ENCODE peak calls at places on chromosomes 4 and X, in eight cellular contexts. One of them, this sample, is unnamed.

GRCh38 chr4:145168578-145169187 is 11.7 kb downstream of the OTUD4 start:
- DNase-seq in IMR-90: no peak
- DNase-seq in breast epithelium: no peak
- DNase-seq in uterus: no peak
- DNase-seq in lower leg skin: no peak
- DNase-seq in adrenal gland: no peak
- DNase-seq in body of pancreas: no peak
- DNase-seq in Peyer's patch: no peak
- DNase-seq in this sample: no peak

GRCh38 chrX:10011991-10012390 is 44.8 kb downstream of the CLDN34 start:
- DNase-seq in IMR-90: no peak
- DNase-seq in breast epithelium: no peak
- DNase-seq in uterus: no peak
- DNase-seq in lower leg skin: peak
- DNase-seq in adrenal gland: no peak
- DNase-seq in body of pancreas: no peak
- DNase-seq in Peyer's patch: no peak
- DNase-seq in this sample: peak

GRCh38 chr4:148026022-148026421 is 294.1 kb downstream of the ARHGAP10 start:
- DNase-seq in IMR-90: peak
- DNase-seq in breast epithelium: no peak
- DNase-seq in uterus: no peak
- DNase-seq in lower leg skin: no peak
- DNase-seq in adrenal gland: no peak
- DNase-seq in body of pancreas: no peak
- DNase-seq in Peyer's patch: no peak
- DNase-seq in this sample: no peak

GRCh38 chr4:167234388-167234881 is at the start of gene SPOCK3:
- DNase-seq in IMR-90: no peak
- DNase-seq in breast epithelium: peak
- DNase-seq in uterus: no peak
- DNase-seq in lower leg skin: no peak
- DNase-seq in adrenal gland: no peak
- DNase-seq in body of pancreas: peak
- DNase-seq in Peyer's patch: no peak
- DNase-seq in this sample: no peak

GRCh38 chrX:13126785-13127184 is 82.4 kb upstream of the FAM9C start:
- DNase-seq in IMR-90: no peak
- DNase-seq in breast epithelium: no peak
- DNase-seq in uterus: no peak
- DNase-seq in lower leg skin: no peak
- DNase-seq in adrenal gland: no peak
- DNase-seq in body of pancreas: no peak
- DNase-seq in Peyer's patch: no peak
- DNase-seq in this sample: no peak

GRCh38 chrX:9611436-9612145 is 146.7 kb downstream of the TBL1X start:
- DNase-seq in IMR-90: no peak
- DNase-seq in breast epithelium: no peak
- DNase-seq in uterus: no peak
- DNase-seq in lower leg skin: no peak
- DNase-seq in adrenal gland: no peak
- DNase-seq in body of pancreas: no peak
- DNase-seq in Peyer's patch: no peak
- DNase-seq in this sample: no peak

GRCh38 chr4:20127626-20128025 is 124.1 kb upstream of the SLIT2 start:
- DNase-seq in IMR-90: peak
- DNase-seq in breast epithelium: no peak
- DNase-seq in uterus: no peak
- DNase-seq in lower leg skin: no peak
- DNase-seq in adrenal gland: no peak
- DNase-seq in body of pancreas: no peak
- DNase-seq in Peyer's patch: no peak
- DNase-seq in this sample: no peak

GRCh38 chr4:74624351-74625151 is 169.8 kb downstream of the BTC start:
- DNase-seq in IMR-90: peak
- DNase-seq in breast epithelium: no peak
- DNase-seq in uterus: no peak
- DNase-seq in lower leg skin: no peak
- DNase-seq in adrenal gland: no peak
- DNase-seq in body of pancreas: no peak
- DNase-seq in Peyer's patch: no peak
- DNase-seq in this sample: peak

GRCh38 chr4:76250962-76251361 is 559 bp upstream of the FAM47E start:
- DNase-seq in IMR-90: no peak
- DNase-seq in breast epithelium: no peak
- DNase-seq in uterus: no peak
- DNase-seq in lower leg skin: no peak
- DNase-seq in adrenal gland: no peak
- DNase-seq in body of pancreas: peak
- DNase-seq in Peyer's patch: no peak
- DNase-seq in this sample: no peak

GRCh38 chr4:91754716-91755115 is 549.0 kb upstream of the GRID2 start:
- DNase-seq in IMR-90: no peak
- DNase-seq in breast epithelium: no peak
- DNase-seq in uterus: no peak
- DNase-seq in lower leg skin: no peak
- DNase-seq in adrenal gland: no peak
- DNase-seq in body of pancreas: no peak
- DNase-seq in Peyer's patch: no peak
- DNase-seq in this sample: no peak

GRCh38 chrX:45751156-45751555 is 550.5 kb upstream of the DIPK2B start:
- DNase-seq in IMR-90: no peak
- DNase-seq in breast epithelium: no peak
- DNase-seq in uterus: no peak
- DNase-seq in lower leg skin: no peak
- DNase-seq in adrenal gland: no peak
- DNase-seq in body of pancreas: no peak
- DNase-seq in Peyer's patch: no peak
- DNase-seq in this sample: no peak

GRCh38 chrX:56397636-56398035 is 165.5 kb downstream of the KLF8 start:
- DNase-seq in IMR-90: no peak
- DNase-seq in breast epithelium: no peak
- DNase-seq in uterus: no peak
- DNase-seq in lower leg skin: no peak
- DNase-seq in adrenal gland: no peak
- DNase-seq in body of pancreas: no peak
- DNase-seq in Peyer's patch: no peak
- DNase-seq in this sample: no peak

GRCh38 chrX:100748133-100748532 is 16.2 kb upstream of the SYTL4 start:
- DNase-seq in IMR-90: no peak
- DNase-seq in breast epithelium: no peak
- DNase-seq in uterus: no peak
- DNase-seq in lower leg skin: no peak
- DNase-seq in adrenal gland: no peak
- DNase-seq in body of pancreas: no peak
- DNase-seq in Peyer's patch: no peak
- DNase-seq in this sample: peak

GRCh38 chrX:78652971-78653822 is 5.9 kb downstream of the RTL3 start:
- DNase-seq in IMR-90: peak
- DNase-seq in breast epithelium: no peak
- DNase-seq in uterus: no peak
- DNase-seq in lower leg skin: no peak
- DNase-seq in adrenal gland: no peak
- DNase-seq in body of pancreas: no peak
- DNase-seq in Peyer's patch: no peak
- DNase-seq in this sample: peak

GRCh38 chr4:81136161-81136910 is 78.7 kb downstream of the PRKG2 start:
- DNase-seq in IMR-90: peak
- DNase-seq in breast epithelium: no peak
- DNase-seq in uterus: peak
- DNase-seq in lower leg skin: no peak
- DNase-seq in adrenal gland: peak
- DNase-seq in body of pancreas: no peak
- DNase-seq in Peyer's patch: no peak
- DNase-seq in this sample: no peak

GRCh38 chr4:149835280-149835679 is 19.6 kb upstream of the IQCM start:
- DNase-seq in IMR-90: no peak
- DNase-seq in breast epithelium: no peak
- DNase-seq in uterus: no peak
- DNase-seq in lower leg skin: no peak
- DNase-seq in adrenal gland: no peak
- DNase-seq in body of pancreas: no peak
- DNase-seq in Peyer's patch: no peak
- DNase-seq in this sample: no peak

GRCh38 chr4:16794816-16795445 is 103.5 kb downstream of the LDB2 start:
- DNase-seq in IMR-90: peak
- DNase-seq in breast epithelium: no peak
- DNase-seq in uterus: peak
- DNase-seq in lower leg skin: no peak
- DNase-seq in adrenal gland: peak
- DNase-seq in body of pancreas: peak
- DNase-seq in Peyer's patch: no peak
- DNase-seq in this sample: peak

GRCh38 chr4:128123036-128123435 is 61.9 kb downstream of the LARP1B start:
- DNase-seq in IMR-90: no peak
- DNase-seq in breast epithelium: no peak
- DNase-seq in uterus: no peak
- DNase-seq in lower leg skin: no peak
- DNase-seq in adrenal gland: no peak
- DNase-seq in body of pancreas: no peak
- DNase-seq in Peyer's patch: no peak
- DNase-seq in this sample: no peak

DNA sequence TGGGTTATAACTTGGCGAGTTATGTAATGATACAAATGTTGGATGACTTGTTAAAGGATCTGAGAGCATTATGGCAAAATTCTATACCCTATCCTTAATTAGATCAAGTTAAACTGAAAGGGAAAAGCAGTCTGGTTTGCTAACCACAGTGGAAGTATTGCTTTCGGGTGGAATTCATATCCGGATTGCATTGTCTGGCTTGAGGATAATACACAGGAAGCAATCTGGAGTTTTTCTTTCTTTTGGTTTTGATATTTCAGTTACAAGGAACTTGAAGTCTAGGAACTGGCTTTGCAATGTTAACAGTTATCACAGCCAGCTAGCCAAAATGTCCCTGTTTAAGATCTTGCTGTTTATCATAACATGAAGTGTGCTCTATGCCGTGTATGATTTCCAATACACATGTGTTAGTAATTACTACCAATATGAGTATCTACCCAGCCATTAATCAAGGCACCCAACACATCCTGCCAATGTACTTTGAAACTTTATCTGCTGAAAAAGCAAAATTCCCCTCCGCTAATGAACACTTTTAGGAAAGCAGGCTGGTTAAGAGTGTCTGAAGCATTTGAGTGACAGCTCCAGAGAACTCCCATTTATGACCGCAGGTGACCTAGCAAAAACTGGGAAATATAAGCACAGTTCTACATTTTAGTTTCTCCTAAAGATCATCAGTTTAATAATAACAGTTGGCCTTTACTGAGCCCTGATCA is 146.4 kb downstream of the PALLD start:
- DNase-seq in IMR-90: no peak
- DNase-seq in breast epithelium: no peak
- DNase-seq in uterus: no peak
- DNase-seq in lower leg skin: no peak
- DNase-seq in adrenal gland: no peak
- DNase-seq in body of pancreas: no peak
- DNase-seq in Peyer's patch: no peak
- DNase-seq in this sample: no peak
- TF ChIP-seq POLR2A in IMR-90: no peak
- TF ChIP-seq POLR2A in breast epithelium: no peak
- TF ChIP-seq POLR2A in uterus: no peak
- TF ChIP-seq POLR2A in lower leg skin: no peak
- TF ChIP-seq POLR2A in adrenal gland: no peak
- TF ChIP-seq POLR2A in body of pancreas: no peak
- TF ChIP-seq POLR2A in Peyer's patch: no peak
- TF ChIP-seq POLR2A in this sample: no peak

GRCh38 chr4:112517911-112518310 is 1.9 kb upstream of the NEUROG2 start:
- DNase-seq in IMR-90: no peak
- DNase-seq in breast epithelium: no peak
- DNase-seq in uterus: no peak
- DNase-seq in lower leg skin: no peak
- DNase-seq in adrenal gland: no peak
- DNase-seq in body of pancreas: no peak
- DNase-seq in Peyer's patch: no peak
- DNase-seq in this sample: no peak
- H3K4me3 ChIP-seq in IMR-90: no peak
- H3K4me3 ChIP-seq in breast epithelium: no peak
- H3K4me3 ChIP-seq in uterus: no peak
- H3K4me3 ChIP-seq in lower leg skin: no peak
- H3K4me3 ChIP-seq in adrenal gland: no peak
- H3K4me3 ChIP-seq in body of pancreas: no peak
- H3K4me3 ChIP-seq in Peyer's patch: no peak
- H3K4me3 ChIP-seq in this sample: no peak

DNA sequence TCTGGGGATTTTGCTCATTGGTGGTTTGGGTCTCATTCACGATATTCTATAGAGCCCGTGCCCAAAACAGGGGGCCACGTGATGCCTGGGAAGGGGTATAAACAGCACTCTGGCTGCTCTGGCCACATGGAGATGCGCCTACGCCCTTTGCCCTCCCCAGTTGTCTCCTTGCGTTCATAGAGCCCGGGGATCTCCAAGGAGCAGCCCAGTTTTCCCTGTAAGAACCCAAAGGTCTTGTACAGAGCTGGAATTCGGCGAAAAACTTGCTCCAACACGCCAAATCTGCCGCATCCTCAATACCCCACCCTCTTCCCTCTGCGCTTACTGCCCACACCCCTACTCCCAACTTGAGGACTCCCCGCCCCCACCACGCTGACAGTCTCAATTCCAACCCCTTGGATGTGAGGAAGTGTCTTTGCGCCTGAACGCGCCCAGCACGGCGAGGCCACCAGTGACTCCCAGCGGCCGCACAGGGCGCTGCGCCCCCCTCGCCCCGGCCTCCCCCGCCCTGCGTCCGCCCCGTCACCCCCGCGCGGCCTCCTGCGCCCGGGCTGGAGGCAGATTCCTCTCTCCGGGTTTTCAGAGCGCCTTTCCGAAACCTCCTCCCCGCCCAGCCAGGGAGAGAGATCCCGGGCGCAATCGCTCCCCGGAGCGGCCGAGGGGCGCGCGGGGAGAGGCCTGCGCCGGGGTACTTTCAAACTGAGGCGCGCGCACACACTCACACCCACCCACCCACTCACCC is at the start of gene NHS:
- DNase-seq in IMR-90: peak
- DNase-seq in breast epithelium: peak
- DNase-seq in uterus: peak
- DNase-seq in lower leg skin: peak
- DNase-seq in adrenal gland: peak
- DNase-seq in body of pancreas: peak
- DNase-seq in Peyer's patch: peak
- DNase-seq in this sample: no peak
- TF ChIP-seq POLR2A in IMR-90: no peak
- TF ChIP-seq POLR2A in breast epithelium: no peak
- TF ChIP-seq POLR2A in uterus: no peak
- TF ChIP-seq POLR2A in lower leg skin: no peak
- TF ChIP-seq POLR2A in adrenal gland: no peak
- TF ChIP-seq POLR2A in body of pancreas: no peak
- TF ChIP-seq POLR2A in Peyer's patch: no peak
- TF ChIP-seq POLR2A in this sample: no peak

DNA sequence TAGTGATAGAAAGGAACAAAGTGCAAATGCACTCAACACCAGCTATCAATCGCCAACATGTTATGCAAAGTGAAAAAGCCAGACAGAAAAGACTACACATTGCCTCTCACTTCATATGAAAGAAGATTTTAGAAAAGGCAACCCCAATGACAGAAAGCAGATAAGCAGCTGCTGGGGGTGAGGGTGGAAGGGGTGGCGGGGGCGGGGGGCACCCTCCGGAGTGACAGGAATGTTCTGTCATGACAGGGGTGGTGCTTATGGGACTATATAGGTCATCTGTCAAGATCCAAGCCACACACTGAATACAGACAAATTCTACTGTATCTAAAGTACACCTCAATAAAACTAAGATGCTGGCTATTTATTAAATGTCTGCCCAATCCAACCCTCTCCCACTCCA is 10.7 kb downstream of the WDR1 start:
- DNase-seq in IMR-90: no peak
- DNase-seq in breast epithelium: no peak
- DNase-seq in uterus: no peak
- DNase-seq in lower leg skin: no peak
- DNase-seq in adrenal gland: no peak
- DNase-seq in body of pancreas: no peak
- DNase-seq in Peyer's patch: no peak
- DNase-seq in this sample: no peak
- H3K4me3 ChIP-seq in IMR-90: peak
- H3K4me3 ChIP-seq in breast epithelium: peak
- H3K4me3 ChIP-seq in uterus: peak
- H3K4me3 ChIP-seq in lower leg skin: no peak
- H3K4me3 ChIP-seq in adrenal gland: no peak
- H3K4me3 ChIP-seq in body of pancreas: no peak
- H3K4me3 ChIP-seq in Peyer's patch: no peak
- H3K4me3 ChIP-seq in this sample: no peak